ENCODE peak calls at places on chromosomes 7 and 10, in ten cellular contexts. O, L, A, N, P, T, S, Z, D and Q are unnamed samples.

GRCh38 chr10:89032141-89032814 is 41.7 kb downstream of the FAS start:
- DNase-seq in P (peak), Z (no peak), A (no peak), L (peak), T (peak), O (peak), D (no peak), N (no peak), S (peak), Q (no peak)

GRCh38 chr10:31419394-31420063 is 100.5 kb downstream of the ZEB1 start:
- DNase-seq in A (no peak), S (peak), N (no peak), Z (no peak), L (peak), D (no peak), T (no peak), P (no peak), O (peak), Q (no peak)

GRCh38 chr10:12130237-12130872 is 878 bp downstream of the SEC61A2 start:
- DNase-seq in P (peak), N (no peak), O (peak), A (no peak), S (peak), D (peak), T (no peak), L (peak), Z (peak), Q (no peak)

GRCh38 chr10:17064435-17064834 is 65.2 kb downstream of the CUBN start:
- DNase-seq in O (no peak), S (peak), D (no peak), L (no peak), N (no peak), A (no peak), Z (no peak), P (no peak), T (no peak), Q (no peak)

GRCh38 chr7:85070967-85071628 is 115.8 kb downstream of the SEMA3D start:
- DNase-seq in P (no peak), S (peak), N (no peak), L (peak), D (no peak), O (no peak), T (peak), Z (no peak), A (no peak), Q (no peak)

GRCh38 chr10:90583416-90583815 is 274.4 kb downstream of the HTR7 start:
- DNase-seq in N (no peak), S (no peak), L (no peak), T (no peak), P (no peak), D (no peak), Z (no peak), A (no peak), O (peak), Q (no peak)

GRCh38 chr7:143239822-143240221 is 18.0 kb downstream of the TAS2R40 start:
- DNase-seq in D (no peak), P (no peak), T (no peak), A (no peak), Z (no peak), N (no peak), L (peak), O (peak), S (peak), Q (no peak)

GRCh38 chr10:119211176-119211575 is 3.8 kb downstream of the GRK5 start:
- DNase-seq in O (peak), S (peak), A (no peak), P (no peak), Z (no peak), L (peak), N (no peak), T (no peak), D (no peak), Q (no peak)

GRCh38 chr10:120327671-120328070 is 129.4 kb upstream of the PLPP4 start:
- DNase-seq in P (no peak), N (no peak), Z (no peak), A (no peak), D (no peak), T (no peak), L (no peak), O (no peak), S (no peak), Q (no peak)

GRCh38 chr10:132588301-132589013 is 50.9 kb downstream of the INPP5A start:
- DNase-seq in O (peak), T (no peak), A (no peak), N (peak), P (no peak), D (peak), L (no peak), S (no peak), Z (no peak), Q (no peak)

GRCh38 chr10:129039406-129040345 is 427.4 kb upstream of the MGMT start:
- DNase-seq in P (no peak), D (no peak), A (no peak), S (no peak), L (no peak), Z (no peak), T (no peak), O (no peak), N (no peak), Q (no peak)

GRCh38 chr7:42192851-42193456 is 44.1 kb downstream of the GLI3 start:
- DNase-seq in P (no peak), L (peak), O (peak), T (no peak), A (no peak), N (no peak), Z (no peak), S (peak), D (no peak), Q (no peak)
- H3K27ac ChIP-seq in P (no peak), L (no peak), O (peak), T (no peak), A (no peak), N (peak), Z (no peak), S (peak), D (no peak), Q (no peak)

GRCh38 chr7:93231264-93231663 is 902 bp upstream of the VPS50 start:
- DNase-seq in Z (no peak), A (no peak), T (peak), N (no peak), O (peak), D (no peak), P (no peak), L (no peak), S (no peak), Q (no peak)
- H3K27ac ChIP-seq in Z (no peak), A (peak), T (peak), N (no peak), O (no peak), D (peak), P (peak), L (no peak), S (no peak), Q (no peak)

DNA sequence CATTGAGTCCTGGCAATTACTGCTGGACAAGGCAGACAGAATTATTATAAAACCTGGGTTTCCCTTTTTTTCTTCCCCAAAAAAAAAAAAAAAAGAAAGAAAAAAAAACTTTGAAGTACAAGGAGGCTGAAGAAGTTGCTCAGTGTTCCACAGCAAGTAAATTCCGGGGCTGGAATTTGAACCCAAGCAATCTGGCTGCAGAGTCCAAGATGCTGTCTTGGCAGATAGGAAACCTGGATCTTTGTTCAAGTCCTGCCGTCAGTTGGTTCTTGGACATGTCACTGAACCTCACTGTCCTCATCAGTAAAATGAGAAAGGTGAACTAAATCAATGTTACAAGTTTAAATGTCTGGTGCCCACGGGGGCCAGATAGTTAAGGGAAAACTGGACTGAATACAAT is 35.3 kb downstream of the ARID5B start:
- DNase-seq in Z (no peak), N (no peak), T (no peak), O (no peak), L (no peak), D (no peak), P (no peak), S (no peak), A (no peak), Q (no peak)
- H3K27ac ChIP-seq in Z (no peak), N (peak), T (peak), O (no peak), L (peak), D (no peak), P (no peak), S (peak), A (no peak), Q (no peak)

DNA sequence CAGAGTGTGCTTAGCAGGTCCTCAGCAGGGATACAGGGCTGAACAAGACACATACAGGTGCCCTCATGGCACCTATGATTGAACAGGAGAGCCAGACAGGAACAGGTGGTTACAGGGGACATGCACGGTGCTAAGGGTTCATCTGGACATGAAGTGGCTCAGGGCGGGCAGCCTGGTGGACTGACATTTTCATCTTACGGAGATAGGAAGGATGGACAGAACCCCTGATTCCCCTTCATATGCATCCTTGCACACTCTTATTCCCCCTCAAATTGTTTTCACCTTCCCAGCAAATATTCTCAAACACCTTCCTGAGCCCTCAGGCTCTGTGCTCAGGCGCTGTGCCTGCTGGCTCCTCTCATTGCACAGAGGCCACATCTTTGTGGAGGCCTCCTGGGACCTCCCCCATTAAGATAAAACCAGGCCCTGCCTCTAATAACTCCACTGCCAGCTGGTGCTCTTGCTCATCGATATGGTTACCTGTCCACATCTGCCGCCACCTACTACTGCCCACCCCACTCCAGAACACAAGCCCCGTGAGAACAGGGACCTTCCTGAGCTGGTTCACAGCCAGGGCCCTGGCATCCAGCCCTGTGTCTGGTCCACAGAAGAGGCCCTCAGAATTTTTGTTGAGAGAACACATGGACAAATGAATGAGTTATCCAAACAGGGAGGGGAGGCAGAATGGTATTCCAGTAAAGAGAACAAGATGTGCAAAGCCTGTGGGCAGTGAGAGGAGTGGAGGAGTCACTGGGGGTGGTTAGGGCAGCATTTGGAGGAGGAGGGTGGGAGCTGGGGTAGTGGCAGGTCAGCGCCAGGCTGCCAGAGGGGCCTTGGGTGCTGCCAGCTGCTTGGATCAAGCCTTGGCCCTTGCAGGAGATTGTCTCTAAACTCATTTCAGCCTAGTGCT is 68.9 kb upstream of the AQP1 start:
- DNase-seq in T (no peak), P (no peak), S (no peak), D (peak), N (no peak), Z (peak), A (no peak), O (peak), L (no peak), Q (no peak)
- H3K27ac ChIP-seq in T (no peak), P (no peak), S (no peak), D (no peak), N (peak), Z (no peak), A (no peak), O (no peak), L (no peak), Q (no peak)

DNA sequence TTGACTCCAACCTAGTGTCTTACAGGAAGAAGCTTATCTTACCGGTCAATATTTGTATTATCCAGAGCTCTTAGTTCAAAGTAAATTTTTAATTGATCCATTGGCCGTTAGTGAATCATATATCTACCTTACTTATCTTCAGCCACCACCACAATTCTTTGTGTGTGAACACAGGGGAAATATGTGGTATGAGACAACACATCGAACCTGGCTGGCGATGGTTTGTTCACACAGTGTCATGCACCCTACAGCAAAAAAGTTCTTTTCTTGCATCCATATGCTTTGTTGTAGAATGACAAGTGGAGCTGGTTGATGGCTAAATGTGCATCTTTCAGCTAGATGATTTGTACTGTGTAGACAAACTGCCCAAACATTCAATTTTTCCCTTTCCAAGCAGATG is 65.8 kb downstream of the ARID5B start:
- DNase-seq in O (no peak), P (no peak), L (no peak), T (no peak), S (no peak), A (no peak), Z (no peak), D (no peak), N (no peak), Q (no peak)
- H3K27ac ChIP-seq in O (no peak), P (no peak), L (no peak), T (no peak), S (no peak), A (no peak), Z (no peak), D (no peak), N (no peak), Q (no peak)

GRCh38 chr10:102424916-102425315 is 4.3 kb downstream of the FBXL15 start:
- DNase-seq in N (no peak), O (no peak), A (no peak), P (no peak), D (no peak), Z (no peak), S (no peak), T (no peak), L (no peak), Q (peak)

GRCh38 chr10:102424145-102424544 is 3.5 kb downstream of the FBXL15 start:
- DNase-seq in S (no peak), D (no peak), P (no peak), N (no peak), A (no peak), L (no peak), O (no peak), T (no peak), Z (no peak), Q (peak)

GRCh38 chr10:102421645-102422585 is 1.3 kb downstream of the FBXL15 start:
- DNase-seq in N (no peak), L (no peak), O (no peak), A (peak), D (peak), Z (peak), P (no peak), T (no peak), S (no peak), Q (peak)

GRCh38 chr10:102422586-102423129 is 2.0 kb downstream of the FBXL15 start:
- DNase-seq in S (peak), O (peak), T (peak), L (peak), P (peak), A (peak), Z (peak), D (peak), N (peak), Q (peak)

GRCh38 chr10:102423372-102423968 is 2.8 kb downstream of the FBXL15 start:
- DNase-seq in P (no peak), D (no peak), N (no peak), S (no peak), L (no peak), O (no peak), A (no peak), T (no peak), Z (no peak), Q (peak)
- H3K27ac ChIP-seq in P (no peak), D (no peak), N (peak), S (no peak), L (no peak), O (no peak), A (no peak), T (no peak), Z (peak), Q (no peak)